ENCODE peak calls at places on chromosomes 13 and 19, in eight cellular contexts. O is T1000; K is non-pigmented ciliary epithelial cell; A is stimulated activated naive CD8-positive, alpha-beta T cell treated with anti-CD3 and anti-CD28 coated beads, Interleukin-15, Interleukin-2, amounts not matched to agents 100 U/mL and 50 U/mL, for 24 hours; G is naive thymus-derived CD8-positive, alpha-beta T cell; R is cardiac muscle cell; W is stimulated activated CD8-positive, alpha-beta memory T cell treated with anti-CD3 and anti-CD28 coated beads, Interleukin-7, amount 100 ng/mL, for 1 hour; S is activated T-helper 1 cell treated with anti-CD3 and anti-CD28 coated beads, Interleukin-2, amount 50 U/mL, for 16 hours. V is an unnamed sample.

GRCh38 chr19:18809149-18809978 is 18.3 kb upstream of the COMP start:
- DNase-seq in A (no peak), K (peak; percentile 30), W (no peak), S (no peak), O (no peak), R (peak; percentile 94), G (no peak), V (peak; percentile 71)

GRCh38 chr13:85277753-85278152 is 521.5 kb downstream of the SLITRK6 start:
- DNase-seq in S (no peak), K (peak; percentile 35), R (peak; percentile 30), A (no peak), W (no peak), O (no peak), G (no peak), V (no peak)

GRCh38 chr13:111116830-111117229 is 1.7 kb downstream of the ARHGEF7 start:
- DNase-seq in A (no peak), O (no peak), S (no peak), R (peak; percentile 11), W (no peak), K (no peak), G (no peak), V (no peak)

GRCh38 chr19:38839816-38840582 is 8.4 kb upstream of the ECH1 start:
- DNase-seq in R (no peak), G (no peak), W (no peak), O (no peak), A (no peak), K (no peak), S (no peak), V (peak; percentile 41)

GRCh38 chr19:21474671-21475181 is 30.7 kb upstream of the ZNF429 start:
- DNase-seq in K (peak; percentile 30), W (peak; percentile 36), S (peak; percentile 41), R (peak; percentile 71), O (peak; percentile 24), G (peak; percentile 70), A (peak; percentile 80), V (peak; percentile 89)

GRCh38 chr19:46604781-46605355 is 3.7 kb downstream of the CALM3 start:
- DNase-seq in S (no peak), R (no peak), W (no peak), G (no peak), K (no peak), O (no peak), A (no peak), V (peak; percentile 47)

GRCh38 chr13:54884645-54885044 is 1856.0 kb downstream of the OLFM4 start:
- DNase-seq in R (no peak), K (no peak), S (no peak), A (no peak), G (no peak), O (peak; percentile 8), W (no peak), V (no peak)

GRCh38 chr19:3015126-3016057 is 13.7 kb downstream of the TLE2 start:
- DNase-seq in G (no peak), R (no peak), A (no peak), O (no peak), K (no peak), W (no peak), S (no peak), V (no peak)

GRCh38 chr13:29969286-29969685 is 118.9 kb upstream of the UBL3 start:
- DNase-seq in A (no peak), S (no peak), W (no peak), R (peak; percentile 91), O (no peak), G (no peak), K (peak; percentile 18), V (no peak)

GRCh38 chr13:31595568-31595967 is 143.8 kb upstream of the RXFP2 start:
- DNase-seq in O (no peak), R (peak; percentile 8), S (no peak), K (no peak), G (no peak), A (no peak), W (no peak), V (no peak)

GRCh38 chr19:4375620-4376228 is 24.6 kb downstream of the SH3GL1 start:
- DNase-seq in W (no peak), K (no peak), G (no peak), A (peak; percentile 27), O (peak; percentile 67), S (no peak), R (peak; percentile 86), V (peak; percentile 55)

GRCh38 chr13:68304287-68304893 is 1074.3 kb upstream of the PCDH9 start:
- DNase-seq in O (no peak), A (no peak), S (no peak), G (no peak), K (peak; percentile 5), R (peak; percentile 3), W (no peak), V (no peak)

GRCh38 chr19:10135551-10136334 is 16.0 kb upstream of the EIF3G start:
- DNase-seq in R (no peak), G (no peak), O (no peak), A (no peak), S (no peak), K (no peak), W (no peak), V (no peak)

GRCh38 chr13:23701646-23702045 is 131.4 kb downstream of the TNFRSF19 start:
- DNase-seq in W (no peak), G (no peak), S (no peak), K (peak; percentile 77), R (peak; percentile 99), O (peak; percentile 73), A (no peak), V (peak; percentile 92)

GRCh38 chr13:51838235-51838846 is 6.6 kb downstream of the TMEM272 start:
- DNase-seq in S (no peak), O (no peak), A (no peak), G (no peak), W (no peak), K (peak; percentile 40), R (peak; percentile 50), V (no peak)

GRCh38 chr19:47663911-47664771 is 49.1 kb upstream of the EHD2 start:
- DNase-seq in O (peak; percentile 15), W (no peak), A (no peak), K (peak; percentile 93), R (peak; percentile 100), G (no peak), S (no peak), V (peak; percentile 78)

GRCh38 chr13:51105046-51105445 is 6.0 kb downstream of the C13orf42 start:
- DNase-seq in O (no peak), K (no peak), R (no peak), G (no peak), W (no peak), S (no peak), A (no peak), V (no peak)

GRCh38 chr13:41785402-41786142 is 175.3 kb downstream of the VWA8 start:
- DNase-seq in G (no peak), A (no peak), K (no peak), W (no peak), R (no peak), O (no peak), S (no peak), V (no peak)

GRCh38 chr13:111951982-111952565 is 114.9 kb upstream of the SOX1 start:
- DNase-seq in W (no peak), O (no peak), R (no peak), K (no peak), A (no peak), G (no peak), S (no peak), V (no peak)

GRCh38 chr19:58021541-58022282 is 12.1 kb upstream of the ZSCAN1 start:
- DNase-seq in A (peak; percentile 43), O (peak; percentile 69), R (peak; percentile 65), W (no peak), K (no peak), S (no peak), G (peak; percentile 71), V (no peak)

GRCh38 chr19:31513841-31514240 is 164.6 kb upstream of the TSHZ3 start:
- DNase-seq in R (no peak), O (no peak), A (no peak), S (no peak), W (no peak), G (no peak), K (no peak), V (no peak)

GRCh38 chr13:37869756-37870488 is at the start of gene TRPC4:
- DNase-seq in K (no peak), W (no peak), R (peak; percentile 83), A (peak; percentile 7), G (no peak), O (peak; percentile 37), S (no peak), V (peak; percentile 65)